ENCODE peak calls at places on chromosomes 16 and 17, in eight cellular contexts. I, X, N, J, A, C, Y and V are unnamed samples.

GRCh38 chr16:10776280-10776679 is 32.6 kb downstream of the NUBP1 start:
- DNase-seq in I (no peak), X (no peak), N (no peak), J (no peak), A (no peak), C (no peak), Y (no peak), V (peak)

GRCh38 chr17:59827721-59828477 is 64.8 kb downstream of the TUBD1 start:
- DNase-seq in I (no peak), X (no peak), N (no peak), J (no peak), A (no peak), C (no peak), Y (no peak), V (no peak)

GRCh38 chr17:74499992-74500391 is 31.3 kb downstream of the CD300LB start:
- DNase-seq in I (no peak), X (no peak), N (no peak), J (no peak), A (no peak), C (no peak), Y (no peak), V (no peak)

GRCh38 chr17:73184133-73184993 is 8.5 kb upstream of the COG1 start:
- DNase-seq in I (no peak), X (no peak), N (no peak), J (no peak), A (no peak), C (peak), Y (no peak), V (no peak)

GRCh38 chr17:41624208-41625101 is at the start of gene KRT17:
- DNase-seq in I (peak), X (no peak), N (no peak), J (no peak), A (no peak), C (no peak), Y (no peak), V (no peak)

GRCh38 chr17:62722625-62723024 is 85.5 kb downstream of the MARCHF10 start:
- DNase-seq in I (no peak), X (no peak), N (no peak), J (no peak), A (no peak), C (no peak), Y (no peak), V (no peak)

GRCh38 chr17:10033449-10033848 is 128.4 kb upstream of the RCVRN start:
- DNase-seq in I (peak), X (no peak), N (no peak), J (no peak), A (no peak), C (no peak), Y (no peak), V (peak)

GRCh38 chr16:46688101-46688656 is 799 bp downstream of the VPS35 start:
- DNase-seq in I (no peak), X (no peak), N (no peak), J (no peak), A (peak), C (peak), Y (peak), V (peak)

GRCh38 chr16:84670063-84670462 is 21.8 kb downstream of the KLHL36 start:
- DNase-seq in I (no peak), X (no peak), N (no peak), J (no peak), A (no peak), C (no peak), Y (no peak), V (no peak)

GRCh38 chr17:36501963-36502362 is 15.5 kb downstream of the ZNHIT3 start:
- DNase-seq in I (no peak), X (no peak), N (no peak), J (no peak), A (no peak), C (no peak), Y (no peak), V (no peak)

GRCh38 chr17:20995164-20995872 is 47.5 kb downstream of the USP22 start:
- DNase-seq in I (no peak), X (no peak), N (no peak), J (no peak), A (no peak), C (no peak), Y (no peak), V (no peak)

GRCh38 chr17:76139801-76140660 is 1.0 kb downstream of the FOXJ1 start:
- DNase-seq in I (no peak), X (peak), N (no peak), J (no peak), A (no peak), C (no peak), Y (no peak), V (no peak)

GRCh38 chr17:37327341-37328090 is 48.3 kb upstream of the C17orf78 start:
- DNase-seq in I (no peak), X (no peak), N (no peak), J (peak), A (no peak), C (no peak), Y (no peak), V (no peak)

GRCh38 chr16:31130899-31131298 is 4.6 kb downstream of the PRSS8 start:
- DNase-seq in I (no peak), X (peak), N (no peak), J (no peak), A (peak), C (no peak), Y (no peak), V (no peak)

GRCh38 chr17:5011928-5012327 is 14.2 kb downstream of the KIF1C start:
- DNase-seq in I (no peak), X (no peak), N (no peak), J (peak), A (no peak), C (no peak), Y (peak), V (no peak)

GRCh38 chr17:51050291-51051033 is 70.2 kb downstream of the SPAG9 start:
- DNase-seq in I (no peak), X (no peak), N (no peak), J (no peak), A (no peak), C (no peak), Y (no peak), V (peak)

GRCh38 chr17:37488607-37489196 is 989 bp upstream of the DUSP14 start:
- DNase-seq in I (peak), X (peak), N (peak), J (peak), A (peak), C (peak), Y (peak), V (peak)

GRCh38 chr16:10965440-10966039 is 21.2 kb downstream of the CLEC16A start:
- DNase-seq in I (no peak), X (no peak), N (no peak), J (no peak), A (no peak), C (no peak), Y (peak), V (peak)

GRCh38 chr16:13036600-13036999 is 135.2 kb downstream of the SHISA9 start:
- DNase-seq in I (no peak), X (peak), N (no peak), J (peak), A (peak), C (peak), Y (no peak), V (no peak)

GRCh38 chr17:34308376-34308775 is 10.9 kb upstream of the CCL8 start:
- DNase-seq in I (no peak), X (no peak), N (no peak), J (no peak), A (no peak), C (no peak), Y (no peak), V (no peak)

GRCh38 chr17:57872536-57872935 is 22.7 kb upstream of the MRPS23 start:
- DNase-seq in I (no peak), X (no peak), N (no peak), J (no peak), A (no peak), C (peak), Y (no peak), V (no peak)

GRCh38 chr17:28796062-28796461 is 46.5 kb downstream of the FAM222B start:
- DNase-seq in I (no peak), X (no peak), N (no peak), J (no peak), A (no peak), C (no peak), Y (no peak), V (no peak)

GRCh38 chr16:24174977-24175376 is 81.2 kb upstream of the CACNG3 start:
- DNase-seq in I (no peak), X (no peak), N (no peak), J (no peak), A (no peak), C (no peak), Y (no peak), V (no peak)

GRCh38 chr16:47143329-47143676 is 442 bp downstream of the NETO2 start:
- DNase-seq in I (peak), X (peak), N (peak), J (peak), A (peak), C (peak), Y (peak), V (peak)